ENCODE peak calls at places on chromosomes 7 and 10, in seven cellular contexts. Y is cardiac septum, K is T-helper 2 cell, Z is COLO829, J is NCI-H1105 treated with DMSO at 0.1 percent for 48 hours, N is left ventricle myocardium inferior, Q is NCI-H1694 treated with DMSO at 0.1 percent for 48 hours. L is an unnamed sample.

GRCh38 chr10:131242007-131242406 is 69.5 kb downstream of the TCERG1L start:
- DNase-seq in Y (no peak), K (no peak), Z (no peak), J (peak; percentile 57), N (no peak), Q (no peak), L (peak; percentile 57)

GRCh38 chr7:38303866-38304265 is 30.4 kb upstream of the TARP start:
- DNase-seq in Y (no peak), K (no peak), Z (no peak), J (no peak), N (no peak), Q (no peak), L (no peak)

GRCh38 chr7:24119852-24120251 is 164.1 kb upstream of the NPY start:
- DNase-seq in Y (no peak), K (no peak), Z (no peak), J (peak; percentile 54), N (no peak), Q (no peak), L (no peak)

GRCh38 chr10:1187855-1188555 is 131.8 kb downstream of the WDR37 start:
- DNase-seq in Y (peak; percentile 39), K (no peak), Z (peak; percentile 34), J (no peak), N (no peak), Q (no peak), L (peak; percentile 43)

GRCh38 chr10:18294633-18295032 is 154.4 kb downstream of the CACNB2 start:
- DNase-seq in Y (no peak), K (no peak), Z (no peak), J (no peak), N (no peak), Q (no peak), L (no peak)

GRCh38 chr10:86663576-86664369 is 4.5 kb upstream of the LDB3 start:
- DNase-seq in Y (no peak), K (no peak), Z (no peak), J (no peak), N (peak; percentile 21), Q (no peak), L (no peak)

GRCh38 chr10:184911-185310 is 49.7 kb downstream of the ZMYND11 start:
- DNase-seq in Y (no peak), K (no peak), Z (peak; percentile 2), J (no peak), N (no peak), Q (no peak), L (no peak)

GRCh38 chr7:2082357-2083038 is 150.2 kb downstream of the MAD1L1 start:
- DNase-seq in Y (no peak), K (no peak), Z (no peak), J (no peak), N (no peak), Q (no peak), L (no peak)

GRCh38 chr7:73833251-73833919 is 2.6 kb downstream of the CLDN4 start:
- DNase-seq in Y (no peak), K (no peak), Z (no peak), J (no peak), N (no peak), Q (no peak), L (no peak)

GRCh38 chr10:37667736-37668135 is 189.7 kb downstream of the ZNF248 start:
- DNase-seq in Y (no peak), K (no peak), Z (no peak), J (no peak), N (no peak), Q (no peak), L (no peak)

GRCh38 chr7:67738145-67738544 is 741.5 kb downstream of the TYW1 start:
- DNase-seq in Y (no peak), K (no peak), Z (no peak), J (no peak), N (no peak), Q (no peak), L (no peak)

GRCh38 chr10:6035926-6036575 is 26.1 kb downstream of the IL2RA start:
- DNase-seq in Y (peak; percentile 36), K (no peak), Z (no peak), J (no peak), N (no peak), Q (no peak), L (no peak)

GRCh38 chr10:75269605-75270004 is 33.8 kb upstream of the COMTD1 start:
- DNase-seq in Y (no peak), K (no peak), Z (no peak), J (no peak), N (no peak), Q (no peak), L (no peak)

GRCh38 chr10:102452672-102453340 is 1.5 kb upstream of the C10orf95 start:
- DNase-seq in Y (no peak), K (no peak), Z (no peak), J (no peak), N (no peak), Q (no peak), L (no peak)

GRCh38 chr10:91511549-91512330 is 101.6 kb downstream of the HECTD2 start:
- DNase-seq in Y (no peak), K (no peak), Z (peak; percentile 26), J (no peak), N (no peak), Q (no peak), L (no peak)

GRCh38 chr10:15703167-15703880 is 16.4 kb downstream of the ITGA8 start:
- DNase-seq in Y (no peak), K (no peak), Z (no peak), J (no peak), N (no peak), Q (no peak), L (no peak)

GRCh38 chr7:116490351-116490750 is 9.2 kb upstream of the CAV2 start:
- DNase-seq in Y (no peak), K (no peak), Z (no peak), J (no peak), N (no peak), Q (no peak), L (no peak)

GRCh38 chr7:19117081-19117869 is at the start of gene TWIST1:
- DNase-seq in Y (no peak), K (no peak), Z (peak; percentile 28), J (peak; percentile 25), N (peak; percentile 61), Q (no peak), L (peak; percentile 65)

GRCh38 chr10:132790934-132791829 is 5.2 kb upstream of the NKX6-2 start:
- DNase-seq in Y (no peak), K (no peak), Z (no peak), J (no peak), N (no peak), Q (no peak), L (no peak)

GRCh38 chr7:107999814-108000560 is 3.0 kb downstream of the LAMB1 start:
- DNase-seq in Y (no peak), K (no peak), Z (no peak), J (no peak), N (no peak), Q (no peak), L (no peak)

GRCh38 chr7:151735186-151735853 is 141.6 kb downstream of the PRKAG2 start:
- DNase-seq in Y (no peak), K (no peak), Z (no peak), J (no peak), N (no peak), Q (no peak), L (no peak)

GRCh38 chr10:75654171-75654772 is 222.8 kb downstream of the LRMDA start:
- DNase-seq in Y (no peak), K (no peak), Z (no peak), J (no peak), N (no peak), Q (no peak), L (no peak)

GRCh38 chr7:116521046-116521664 is 3.7 kb upstream of the CAV1 start:
- DNase-seq in Y (no peak), K (no peak), Z (no peak), J (no peak), N (no peak), Q (no peak), L (no peak)

GRCh38 chr7:138684360-138684759 is 16.8 kb downstream of the SVOPL start:
- DNase-seq in Y (no peak), K (no peak), Z (no peak), J (no peak), N (no peak), Q (no peak), L (peak; percentile 45)

GRCh38 chr10:113620486-113620885 is 43.4 kb downstream of the NRAP start:
- DNase-seq in Y (peak; percentile 15), K (no peak), Z (no peak), J (peak; percentile 67), N (no peak), Q (no peak), L (no peak)

GRCh38 chr10:201328-201771 is 66.1 kb downstream of the ZMYND11 start:
- DNase-seq in Y (no peak), K (no peak), Z (no peak), J (no peak), N (no peak), Q (no peak), L (no peak)

GRCh38 chr7:130912910-130913720 is 179.1 kb upstream of the KLF14 start:
- DNase-seq in Y (peak; percentile 83), K (peak; percentile 81), Z (peak; percentile 98), J (no peak), N (peak; percentile 49), Q (no peak), L (peak; percentile 98)

GRCh38 chr10:8365935-8366911 is 311.7 kb downstream of the GATA3 start:
- DNase-seq in Y (no peak), K (peak; percentile 47), Z (no peak), J (no peak), N (no peak), Q (no peak), L (no peak)

GRCh38 chr10:110636932-110637557 is 7.1 kb upstream of the RBM20 start:
- DNase-seq in Y (peak; percentile 85), K (no peak), Z (no peak), J (no peak), N (peak; percentile 78), Q (no peak), L (no peak)

GRCh38 chr7:40598915-40599314 is 464.1 kb downstream of the SUGCT start:
- DNase-seq in Y (no peak), K (no peak), Z (no peak), J (no peak), N (no peak), Q (no peak), L (no peak)

GRCh38 chr10:77392851-77393250 is 244.8 kb downstream of the KCNMA1 start:
- DNase-seq in Y (peak; percentile 71), K (no peak), Z (peak; percentile 56), J (peak; percentile 2), N (no peak), Q (no peak), L (no peak)

GRCh38 chr10:7408003-7408493 is 2.8 kb downstream of the SFMBT2 start:
- DNase-seq in Y (peak; percentile 81), K (no peak), Z (no peak), J (no peak), N (peak; percentile 60), Q (no peak), L (no peak)

GRCh38 chr10:28915989-28916588 is 238.8 kb downstream of the BAMBI start:
- DNase-seq in Y (no peak), K (no peak), Z (no peak), J (no peak), N (no peak), Q (no peak), L (no peak)

GRCh38 chr7:25822823-25823222 is 329.2 kb upstream of the NFE2L3 start:
- DNase-seq in Y (no peak), K (no peak), Z (no peak), J (no peak), N (no peak), Q (no peak), L (no peak)

GRCh38 chr10:68870545-68871104 is 30.5 kb upstream of the DDX50 start:
- DNase-seq in Y (no peak), K (no peak), Z (no peak), J (no peak), N (no peak), Q (no peak), L (no peak)

GRCh38 chr10:29482591-29483421 is 152.0 kb downstream of the SVIL start:
- DNase-seq in Y (no peak), K (no peak), Z (no peak), J (no peak), N (no peak), Q (peak; percentile 6), L (no peak)

GRCh38 chr10:7529638-7530037 is 118.8 kb upstream of the SFMBT2 start:
- DNase-seq in Y (no peak), K (no peak), Z (no peak), J (peak; percentile 4), N (no peak), Q (no peak), L (peak; percentile 54)

GRCh38 chr10:47456096-47456485 is 27.8 kb downstream of the ANXA8 start:
- DNase-seq in Y (no peak), K (no peak), Z (no peak), J (no peak), N (no peak), Q (no peak), L (no peak)

L was measured in SK-MEL-5.